ENCODE peak calls at places on chromosomes 5 and 9, in eight cellular contexts. One of them, this sample, is unnamed.

GRCh38 chr5:142600611-142601360 is 85.1 kb downstream of the FGF1 start:
- DNase-seq in HFF-Myc: no peak
- DNase-seq in aorta: peak; percentile 75
- DNase-seq in lung: no peak
- DNase-seq in right atrium auricular region: peak; percentile 74
- DNase-seq in astrocyte of the cerebellum: peak; percentile 82
- DNase-seq in cardiac fibroblast: peak; percentile 70
- DNase-seq in Caco-2: no peak
- DNase-seq in this sample: peak; percentile 36

GRCh38 chr9:88388886-88389617 is 808 bp downstream of the SPIN1 start:
- DNase-seq in Caco-2: peak; percentile 71
- DNase-seq in aorta: peak; percentile 68
- DNase-seq in right atrium auricular region: peak; percentile 63
- DNase-seq in astrocyte of the cerebellum: no peak
- DNase-seq in cardiac fibroblast: peak; percentile 70
- DNase-seq in HFF-Myc: no peak
- DNase-seq in lung: peak; percentile 42
- DNase-seq in this sample: no peak

GRCh38 chr5:131587541-131587940 is 47.5 kb downstream of the RAPGEF6 start:
- DNase-seq in astrocyte of the cerebellum: no peak
- DNase-seq in lung: no peak
- DNase-seq in HFF-Myc: no peak
- DNase-seq in cardiac fibroblast: no peak
- DNase-seq in aorta: no peak
- DNase-seq in Caco-2: no peak
- DNase-seq in right atrium auricular region: no peak
- DNase-seq in this sample: peak; percentile 4

GRCh38 chr9:13934411-13934810 is 379.5 kb downstream of the NFIB start:
- DNase-seq in right atrium auricular region: no peak
- DNase-seq in astrocyte of the cerebellum: no peak
- DNase-seq in Caco-2: no peak
- DNase-seq in aorta: no peak
- DNase-seq in HFF-Myc: no peak
- DNase-seq in cardiac fibroblast: no peak
- DNase-seq in lung: no peak
- DNase-seq in this sample: no peak

GRCh38 chr5:16809816-16810502 is 126.1 kb downstream of the MYO10 start:
- DNase-seq in Caco-2: no peak
- DNase-seq in astrocyte of the cerebellum: peak; percentile 87
- DNase-seq in HFF-Myc: no peak
- DNase-seq in aorta: no peak
- DNase-seq in right atrium auricular region: no peak
- DNase-seq in lung: peak; percentile 35
- DNase-seq in cardiac fibroblast: peak; percentile 86
- DNase-seq in this sample: peak; percentile 51

GRCh38 chr5:3709058-3709723 is 113.6 kb downstream of the IRX1 start:
- DNase-seq in aorta: no peak
- DNase-seq in astrocyte of the cerebellum: no peak
- DNase-seq in right atrium auricular region: no peak
- DNase-seq in lung: no peak
- DNase-seq in cardiac fibroblast: no peak
- DNase-seq in Caco-2: no peak
- DNase-seq in HFF-Myc: no peak
- DNase-seq in this sample: no peak

GRCh38 chr9:100351508-100351907 is 1.2 kb downstream of the TEX10 start:
- DNase-seq in cardiac fibroblast: no peak
- DNase-seq in astrocyte of the cerebellum: no peak
- DNase-seq in right atrium auricular region: no peak
- DNase-seq in HFF-Myc: no peak
- DNase-seq in lung: no peak
- DNase-seq in Caco-2: no peak
- DNase-seq in aorta: no peak
- DNase-seq in this sample: no peak

GRCh38 chr9:117917873-117918272 is 213.7 kb downstream of the TLR4 start:
- DNase-seq in lung: no peak
- DNase-seq in Caco-2: no peak
- DNase-seq in right atrium auricular region: no peak
- DNase-seq in aorta: no peak
- DNase-seq in cardiac fibroblast: no peak
- DNase-seq in astrocyte of the cerebellum: no peak
- DNase-seq in HFF-Myc: no peak
- DNase-seq in this sample: no peak

GRCh38 chr5:114898602-114899001 is 271.1 kb downstream of the TRIM36 start:
- DNase-seq in astrocyte of the cerebellum: no peak
- DNase-seq in HFF-Myc: no peak
- DNase-seq in lung: no peak
- DNase-seq in aorta: no peak
- DNase-seq in Caco-2: no peak
- DNase-seq in right atrium auricular region: no peak
- DNase-seq in cardiac fibroblast: no peak
- DNase-seq in this sample: no peak

GRCh38 chr5:43425965-43426364 is 13.8 kb upstream of the CCL28 start:
- DNase-seq in aorta: peak; percentile 62
- DNase-seq in right atrium auricular region: no peak
- DNase-seq in astrocyte of the cerebellum: peak; percentile 88
- DNase-seq in lung: no peak
- DNase-seq in cardiac fibroblast: peak; percentile 61
- DNase-seq in Caco-2: no peak
- DNase-seq in HFF-Myc: peak; percentile 71
- DNase-seq in this sample: peak; percentile 76

GRCh38 chr5:14305045-14305444 is 161.9 kb downstream of the TRIO start:
- DNase-seq in aorta: no peak
- DNase-seq in right atrium auricular region: no peak
- DNase-seq in HFF-Myc: peak; percentile 14
- DNase-seq in lung: no peak
- DNase-seq in Caco-2: no peak
- DNase-seq in cardiac fibroblast: peak; percentile 86
- DNase-seq in astrocyte of the cerebellum: no peak
- DNase-seq in this sample: peak; percentile 71

GRCh38 chr5:112068593-112068992 is 311.6 kb upstream of the NREP start:
- DNase-seq in astrocyte of the cerebellum: no peak
- DNase-seq in cardiac fibroblast: no peak
- DNase-seq in right atrium auricular region: no peak
- DNase-seq in HFF-Myc: no peak
- DNase-seq in Caco-2: no peak
- DNase-seq in aorta: no peak
- DNase-seq in lung: no peak
- DNase-seq in this sample: no peak

GRCh38 chr5:22250528-22250927 is 602.6 kb downstream of the CDH12 start:
- DNase-seq in right atrium auricular region: no peak
- DNase-seq in Caco-2: no peak
- DNase-seq in cardiac fibroblast: no peak
- DNase-seq in lung: no peak
- DNase-seq in HFF-Myc: no peak
- DNase-seq in aorta: no peak
- DNase-seq in astrocyte of the cerebellum: no peak
- DNase-seq in this sample: no peak

GRCh38 chr5:98424681-98425454 is 348.6 kb upstream of the RGMB start:
- DNase-seq in HFF-Myc: peak; percentile 87
- DNase-seq in lung: no peak
- DNase-seq in aorta: no peak
- DNase-seq in right atrium auricular region: no peak
- DNase-seq in astrocyte of the cerebellum: no peak
- DNase-seq in cardiac fibroblast: no peak
- DNase-seq in Caco-2: no peak
- DNase-seq in this sample: peak; percentile 49

GRCh38 chr9:68416891-68417570 is 60.6 kb downstream of the PGM5 start:
- DNase-seq in cardiac fibroblast: no peak
- DNase-seq in right atrium auricular region: no peak
- DNase-seq in astrocyte of the cerebellum: no peak
- DNase-seq in Caco-2: no peak
- DNase-seq in aorta: no peak
- DNase-seq in HFF-Myc: no peak
- DNase-seq in lung: no peak
- DNase-seq in this sample: no peak

GRCh38 chr5:32298056-32298420 is 14.7 kb downstream of the MTMR12 start:
- DNase-seq in cardiac fibroblast: no peak
- DNase-seq in aorta: no peak
- DNase-seq in right atrium auricular region: no peak
- DNase-seq in astrocyte of the cerebellum: no peak
- DNase-seq in lung: no peak
- DNase-seq in Caco-2: no peak
- DNase-seq in HFF-Myc: no peak
- DNase-seq in this sample: no peak

GRCh38 chr5:154145268-154145667 is 45.3 kb upstream of the GALNT10 start:
- DNase-seq in HFF-Myc: no peak
- DNase-seq in cardiac fibroblast: no peak
- DNase-seq in Caco-2: no peak
- DNase-seq in astrocyte of the cerebellum: no peak
- DNase-seq in aorta: no peak
- DNase-seq in right atrium auricular region: no peak
- DNase-seq in lung: peak; percentile 7
- DNase-seq in this sample: no peak

GRCh38 chr9:72949918-72950325 is 2.9 kb downstream of the ALDH1A1 start:
- DNase-seq in lung: no peak
- DNase-seq in right atrium auricular region: no peak
- DNase-seq in HFF-Myc: no peak
- DNase-seq in astrocyte of the cerebellum: no peak
- DNase-seq in cardiac fibroblast: no peak
- DNase-seq in aorta: no peak
- DNase-seq in Caco-2: no peak
- DNase-seq in this sample: no peak
- H3K4me3 ChIP-seq in lung: no peak overlapping the region
- H3K4me3 ChIP-seq in right atrium auricular region: no peak overlapping the region
- H3K4me3 ChIP-seq in HFF-Myc: peak overlapping the region; percentile 6
- H3K4me3 ChIP-seq in astrocyte of the cerebellum: no peak overlapping the region
- H3K4me3 ChIP-seq in cardiac fibroblast: no peak overlapping the region
- H3K4me3 ChIP-seq in aorta: peak overlapping the region; percentile 94
- H3K4me3 ChIP-seq in Caco-2: no peak overlapping the region
- H3K4me3 ChIP-seq in this sample: no peak overlapping the region

GRCh38 chr9:35689601-35690446 is at the start of gene TPM2:
- DNase-seq in HFF-Myc: no peak
- DNase-seq in lung: peak; percentile 41
- DNase-seq in aorta: peak; percentile 90
- DNase-seq in astrocyte of the cerebellum: no peak
- DNase-seq in cardiac fibroblast: peak; percentile 90
- DNase-seq in Caco-2: no peak
- DNase-seq in right atrium auricular region: peak; percentile 67
- DNase-seq in this sample: peak; percentile 73
- H3K4me3 ChIP-seq in HFF-Myc: peak within 1 kb of the TSS; percentile 100
- H3K4me3 ChIP-seq in lung: peak within 1 kb of the TSS; percentile 66
- H3K4me3 ChIP-seq in aorta: peak within 1 kb of the TSS; percentile 95
- H3K4me3 ChIP-seq in astrocyte of the cerebellum: peak within 1 kb of the TSS; percentile 85
- H3K4me3 ChIP-seq in cardiac fibroblast: peak within 1 kb of the TSS; percentile 77
- H3K4me3 ChIP-seq in Caco-2: peak within 1 kb of the TSS; percentile 60
- H3K4me3 ChIP-seq in right atrium auricular region: peak within 1 kb of the TSS; percentile 70
- H3K4me3 ChIP-seq in this sample: peak within 1 kb of the TSS; percentile 99

DNA sequence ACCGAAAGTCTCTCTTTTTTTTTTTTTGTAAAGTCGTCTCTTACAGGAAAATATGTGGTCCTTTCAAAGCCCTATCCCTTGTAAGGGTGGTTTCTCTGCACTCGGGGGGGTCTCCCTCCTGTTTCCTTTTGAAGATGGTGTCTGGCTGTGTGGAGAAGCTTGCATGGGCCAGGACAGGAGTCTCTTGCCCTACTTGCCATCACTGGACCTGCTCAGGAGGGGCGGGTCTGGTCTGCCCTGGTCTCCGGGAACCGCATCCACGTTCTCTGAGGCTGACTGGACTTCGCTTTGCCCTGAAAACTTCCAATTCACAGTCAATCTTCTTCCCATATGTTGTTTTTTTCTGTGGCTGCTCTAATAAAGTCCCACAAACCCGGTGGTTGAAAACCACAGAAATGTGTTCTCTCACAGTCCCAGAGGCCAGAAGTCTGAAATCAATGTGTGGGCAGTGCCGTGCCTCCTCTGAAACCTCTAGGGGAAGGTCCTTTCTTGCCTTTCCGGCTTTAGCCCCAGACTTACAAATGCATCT is 92.9 kb upstream of the IER5L start:
- DNase-seq in right atrium auricular region: no peak
- DNase-seq in astrocyte of the cerebellum: peak; percentile 54
- DNase-seq in lung: no peak
- DNase-seq in HFF-Myc: peak; percentile 42
- DNase-seq in aorta: peak; percentile 36
- DNase-seq in Caco-2: no peak
- DNase-seq in cardiac fibroblast: peak; percentile 75
- DNase-seq in this sample: peak; percentile 60
- H3K4me3 ChIP-seq in right atrium auricular region: no peak overlapping the region
- H3K4me3 ChIP-seq in astrocyte of the cerebellum: no peak overlapping the region
- H3K4me3 ChIP-seq in lung: no peak overlapping the region
- H3K4me3 ChIP-seq in HFF-Myc: no peak overlapping the region
- H3K4me3 ChIP-seq in aorta: no peak overlapping the region
- H3K4me3 ChIP-seq in Caco-2: no peak overlapping the region
- H3K4me3 ChIP-seq in cardiac fibroblast: no peak overlapping the region
- H3K4me3 ChIP-seq in this sample: no peak overlapping the region

GRCh38 chr5:161548472-161549094 is 2.1 kb upstream of the GABRB2 start:
- DNase-seq in right atrium auricular region: no peak
- DNase-seq in astrocyte of the cerebellum: no peak
- DNase-seq in Caco-2: no peak
- DNase-seq in cardiac fibroblast: no peak
- DNase-seq in lung: no peak
- DNase-seq in HFF-Myc: no peak
- DNase-seq in aorta: no peak
- DNase-seq in this sample: no peak

GRCh38 chr5:161544350-161544765 is 2.2 kb downstream of the GABRB2 start:
- DNase-seq in astrocyte of the cerebellum: peak; percentile 20
- DNase-seq in aorta: peak; percentile 42
- DNase-seq in lung: no peak
- DNase-seq in cardiac fibroblast: peak; percentile 55
- DNase-seq in HFF-Myc: no peak
- DNase-seq in right atrium auricular region: no peak
- DNase-seq in Caco-2: peak; percentile 42
- DNase-seq in this sample: peak; percentile 4

GRCh38 chr5:161547573-161548471 is 1.3 kb upstream of the GABRB2 start:
- DNase-seq in HFF-Myc: no peak
- DNase-seq in aorta: peak; percentile 41
- DNase-seq in lung: no peak
- DNase-seq in astrocyte of the cerebellum: no peak
- DNase-seq in cardiac fibroblast: no peak
- DNase-seq in right atrium auricular region: no peak
- DNase-seq in Caco-2: peak; percentile 38
- DNase-seq in this sample: no peak

GRCh38 chr5:161546463-161547301 is at the start of gene GABRB2:
- DNase-seq in lung: peak; percentile 47
- DNase-seq in Caco-2: peak; percentile 43
- DNase-seq in HFF-Myc: no peak
- DNase-seq in astrocyte of the cerebellum: peak; percentile 22
- DNase-seq in right atrium auricular region: peak; percentile 72
- DNase-seq in aorta: peak; percentile 63
- DNase-seq in cardiac fibroblast: peak; percentile 37
- DNase-seq in this sample: no peak

DNA sequence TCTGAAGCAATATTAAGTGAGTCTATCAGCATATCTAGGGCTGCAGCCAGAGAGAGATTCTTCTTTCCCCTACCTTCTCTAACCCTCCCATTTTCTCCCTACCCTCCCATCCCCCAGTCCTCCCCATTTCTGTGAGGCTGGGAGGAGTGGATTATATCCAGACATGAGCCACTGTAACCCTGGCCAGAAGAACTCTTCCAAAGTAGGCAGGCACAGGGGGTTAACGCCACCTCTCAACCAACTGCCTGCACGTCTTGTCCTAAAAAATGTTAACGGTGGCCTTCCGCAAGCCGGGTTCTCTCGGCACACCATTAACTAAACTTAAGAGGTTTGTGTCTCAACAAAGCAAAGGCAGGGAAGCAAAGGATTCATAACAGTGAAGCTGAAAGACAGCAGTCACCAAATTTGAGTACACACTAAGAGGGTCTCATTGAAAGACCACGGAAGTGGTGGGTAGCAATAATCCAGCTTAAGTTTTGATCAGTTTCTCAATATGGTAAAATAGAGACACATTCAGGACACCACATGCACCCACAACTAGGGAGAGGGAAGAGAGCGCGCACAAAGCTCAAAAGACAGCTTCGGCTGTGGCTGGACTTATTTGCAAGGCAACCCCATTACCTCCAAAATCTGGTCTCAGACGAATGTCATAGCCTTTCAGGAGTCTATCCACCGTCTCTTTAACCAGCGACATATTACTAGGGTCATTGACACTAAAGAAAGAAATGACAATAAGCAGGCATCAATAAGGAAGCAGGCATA is 643 bp downstream of the GABRB2 start:
- DNase-seq in lung: no peak
- DNase-seq in HFF-Myc: no peak
- DNase-seq in cardiac fibroblast: no peak
- DNase-seq in right atrium auricular region: no peak
- DNase-seq in aorta: no peak
- DNase-seq in astrocyte of the cerebellum: no peak
- DNase-seq in Caco-2: no peak
- DNase-seq in this sample: no peak
- H3K4me3 ChIP-seq in lung: no peak overlapping the region
- H3K4me3 ChIP-seq in HFF-Myc: no peak overlapping the region
- H3K4me3 ChIP-seq in cardiac fibroblast: no peak overlapping the region
- H3K4me3 ChIP-seq in right atrium auricular region: peak overlapping the region; percentile 18
- H3K4me3 ChIP-seq in aorta: no peak overlapping the region
- H3K4me3 ChIP-seq in astrocyte of the cerebellum: peak overlapping the region; percentile 54
- H3K4me3 ChIP-seq in Caco-2: no peak overlapping the region
- H3K4me3 ChIP-seq in this sample: peak overlapping the region; percentile 45

This sample was measured in skeletal muscle cell.